ENCODE peak calls at places on chromosomes 1 and 21, in four cellular contexts. One of them, this sample, is unnamed.

GRCh38 chr1:91737650-91738049 is 148.3 kb downstream of the TGFBR3 start:
- DNase-seq in mammary epithelial cell: no peak
- DNase-seq in dorsolateral prefrontal cortex: no peak
- DNase-seq in CD4-positive, CD25-positive, alpha-beta regulatory T cell: no peak
- DNase-seq in this sample: no peak

GRCh38 chr21:28538987-28539622 is 453.6 kb downstream of the LTN1 start:
- DNase-seq in mammary epithelial cell: peak; percentile 69
- DNase-seq in dorsolateral prefrontal cortex: no peak
- DNase-seq in CD4-positive, CD25-positive, alpha-beta regulatory T cell: no peak
- DNase-seq in this sample: no peak

GRCh38 chr1:32933742-32934322 is 30.8 kb downstream of the RNF19B start:
- DNase-seq in CD4-positive, CD25-positive, alpha-beta regulatory T cell: no peak
- DNase-seq in dorsolateral prefrontal cortex: no peak
- DNase-seq in mammary epithelial cell: peak; percentile 80
- DNase-seq in this sample: peak; percentile 59

GRCh38 chr1:202207292-202207691 is 13.7 kb downstream of the LGR6 start:
- DNase-seq in mammary epithelial cell: peak; percentile 30
- DNase-seq in CD4-positive, CD25-positive, alpha-beta regulatory T cell: no peak
- DNase-seq in dorsolateral prefrontal cortex: no peak
- DNase-seq in this sample: no peak

GRCh38 chr1:21916447-21917240 is 20.5 kb downstream of the HSPG2 start:
- DNase-seq in dorsolateral prefrontal cortex: no peak
- DNase-seq in mammary epithelial cell: no peak
- DNase-seq in CD4-positive, CD25-positive, alpha-beta regulatory T cell: no peak
- DNase-seq in this sample: no peak

GRCh38 chr1:44827197-44828002 is 15.7 kb downstream of the PTCH2 start:
- DNase-seq in dorsolateral prefrontal cortex: peak; percentile 35
- DNase-seq in mammary epithelial cell: no peak
- DNase-seq in CD4-positive, CD25-positive, alpha-beta regulatory T cell: no peak
- DNase-seq in this sample: no peak

GRCh38 chr1:224879404-224879803 is 50.1 kb upstream of the DNAH14 start:
- DNase-seq in dorsolateral prefrontal cortex: no peak
- DNase-seq in CD4-positive, CD25-positive, alpha-beta regulatory T cell: no peak
- DNase-seq in mammary epithelial cell: peak; percentile 25
- DNase-seq in this sample: no peak

GRCh38 chr21:39022901-39023693 is 160.2 kb downstream of the PSMG1 start:
- DNase-seq in CD4-positive, CD25-positive, alpha-beta regulatory T cell: no peak
- DNase-seq in dorsolateral prefrontal cortex: no peak
- DNase-seq in mammary epithelial cell: no peak
- DNase-seq in this sample: peak; percentile 76

GRCh38 chr1:28064064-28064463 is 24.3 kb downstream of the EYA3 start:
- DNase-seq in dorsolateral prefrontal cortex: no peak
- DNase-seq in mammary epithelial cell: peak; percentile 47
- DNase-seq in CD4-positive, CD25-positive, alpha-beta regulatory T cell: no peak
- DNase-seq in this sample: no peak

GRCh38 chr1:89765774-89766173 is 55.1 kb upstream of the LRRC8D start:
- DNase-seq in mammary epithelial cell: no peak
- DNase-seq in dorsolateral prefrontal cortex: no peak
- DNase-seq in CD4-positive, CD25-positive, alpha-beta regulatory T cell: no peak
- DNase-seq in this sample: no peak

GRCh38 chr1:77643456-77643855 is 39.0 kb downstream of the ZZZ3 start:
- DNase-seq in CD4-positive, CD25-positive, alpha-beta regulatory T cell: no peak
- DNase-seq in mammary epithelial cell: no peak
- DNase-seq in dorsolateral prefrontal cortex: no peak
- DNase-seq in this sample: no peak

GRCh38 chr1:99808391-99809115 is 41.6 kb upstream of the AGL start:
- DNase-seq in dorsolateral prefrontal cortex: no peak
- DNase-seq in mammary epithelial cell: peak; percentile 81
- DNase-seq in CD4-positive, CD25-positive, alpha-beta regulatory T cell: peak; percentile 67
- DNase-seq in this sample: peak; percentile 71

GRCh38 chr1:201399352-201400126 is 415 bp upstream of the LAD1 start:
- DNase-seq in CD4-positive, CD25-positive, alpha-beta regulatory T cell: no peak
- DNase-seq in mammary epithelial cell: peak; percentile 85
- DNase-seq in dorsolateral prefrontal cortex: no peak
- DNase-seq in this sample: no peak

GRCh38 chr1:186424539-186424938 is 36.4 kb downstream of the PDC start:
- DNase-seq in mammary epithelial cell: no peak
- DNase-seq in CD4-positive, CD25-positive, alpha-beta regulatory T cell: no peak
- DNase-seq in dorsolateral prefrontal cortex: no peak
- DNase-seq in this sample: no peak

GRCh38 chr1:211698161-211699026 is 23.0 kb upstream of the NEK2 start:
- DNase-seq in mammary epithelial cell: peak; percentile 64
- DNase-seq in dorsolateral prefrontal cortex: peak; percentile 88
- DNase-seq in CD4-positive, CD25-positive, alpha-beta regulatory T cell: peak; percentile 70
- DNase-seq in this sample: peak; percentile 21

GRCh38 chr1:176203735-176204134 is 3.4 kb downstream of the COP1 start:
- DNase-seq in CD4-positive, CD25-positive, alpha-beta regulatory T cell: no peak
- DNase-seq in mammary epithelial cell: no peak
- DNase-seq in dorsolateral prefrontal cortex: no peak
- DNase-seq in this sample: no peak

GRCh38 chr1:48329489-48329888 is 107.0 kb downstream of the SLC5A9 start:
- DNase-seq in dorsolateral prefrontal cortex: no peak
- DNase-seq in mammary epithelial cell: no peak
- DNase-seq in CD4-positive, CD25-positive, alpha-beta regulatory T cell: no peak
- DNase-seq in this sample: no peak

GRCh38 chr1:152037920-152038658 is 1.3 kb upstream of the S100A11 start:
- DNase-seq in CD4-positive, CD25-positive, alpha-beta regulatory T cell: no peak
- DNase-seq in dorsolateral prefrontal cortex: no peak
- DNase-seq in mammary epithelial cell: no peak
- DNase-seq in this sample: no peak

GRCh38 chr1:33460947-33461629 is 11.4 kb upstream of the ZSCAN20 start:
- DNase-seq in dorsolateral prefrontal cortex: no peak
- DNase-seq in CD4-positive, CD25-positive, alpha-beta regulatory T cell: no peak
- DNase-seq in mammary epithelial cell: no peak
- DNase-seq in this sample: peak; percentile 53

GRCh38 chr1:117564227-117565082 is 41.4 kb upstream of the TENT5C start:
- DNase-seq in CD4-positive, CD25-positive, alpha-beta regulatory T cell: no peak
- DNase-seq in mammary epithelial cell: no peak
- DNase-seq in dorsolateral prefrontal cortex: no peak
- DNase-seq in this sample: no peak

GRCh38 chr21:42973309-42973990 is 912 bp upstream of the PKNOX1 start:
- DNase-seq in mammary epithelial cell: no peak
- DNase-seq in dorsolateral prefrontal cortex: no peak
- DNase-seq in CD4-positive, CD25-positive, alpha-beta regulatory T cell: no peak
- DNase-seq in this sample: peak; percentile 24

DNA sequence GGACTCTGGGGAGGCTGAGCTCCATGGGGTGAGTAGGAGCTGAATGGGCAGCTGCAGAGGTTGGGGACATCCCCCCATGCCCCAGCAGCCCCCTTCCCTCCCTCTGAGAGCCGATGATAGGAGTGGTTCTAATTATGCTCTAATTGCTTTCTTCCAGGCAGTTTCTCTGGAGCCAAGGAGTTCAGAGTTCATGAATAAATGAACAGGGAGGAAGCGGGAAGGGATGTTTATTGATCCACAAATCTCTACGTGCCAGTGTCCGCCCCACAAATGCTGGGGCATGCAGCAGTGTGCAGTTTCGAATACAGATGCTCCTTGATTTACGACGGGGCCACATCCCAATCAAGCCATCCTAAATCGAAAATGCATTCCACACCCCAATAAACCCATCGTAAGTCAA is 15.6 kb downstream of the NKAIN1 start:
- DNase-seq in dorsolateral prefrontal cortex: no peak
- DNase-seq in CD4-positive, CD25-positive, alpha-beta regulatory T cell: no peak
- DNase-seq in mammary epithelial cell: no peak
- DNase-seq in this sample: no peak
- H3K4me3 ChIP-seq in dorsolateral prefrontal cortex: no peak overlapping the region
- H3K4me3 ChIP-seq in CD4-positive, CD25-positive, alpha-beta regulatory T cell: no peak overlapping the region
- H3K4me3 ChIP-seq in mammary epithelial cell: no peak overlapping the region
- H3K4me3 ChIP-seq in this sample: no peak overlapping the region

GRCh38 chr1:223180803-223181321 is 37.8 kb upstream of the TLR5 start:
- DNase-seq in mammary epithelial cell: peak; percentile 76
- DNase-seq in dorsolateral prefrontal cortex: no peak
- DNase-seq in CD4-positive, CD25-positive, alpha-beta regulatory T cell: no peak
- DNase-seq in this sample: no peak
- H3K4me3 ChIP-seq in mammary epithelial cell: no peak overlapping the region
- H3K4me3 ChIP-seq in dorsolateral prefrontal cortex: no peak overlapping the region
- H3K4me3 ChIP-seq in CD4-positive, CD25-positive, alpha-beta regulatory T cell: no peak overlapping the region
- H3K4me3 ChIP-seq in this sample: no peak overlapping the region

GRCh38 chr1:234589064-234589765 is 20.8 kb downstream of the IRF2BP2 start:
- DNase-seq in CD4-positive, CD25-positive, alpha-beta regulatory T cell: no peak
- DNase-seq in mammary epithelial cell: peak; percentile 95
- DNase-seq in dorsolateral prefrontal cortex: no peak
- DNase-seq in this sample: no peak
- H3K4me3 ChIP-seq in CD4-positive, CD25-positive, alpha-beta regulatory T cell: no peak overlapping the region
- H3K4me3 ChIP-seq in mammary epithelial cell: no peak overlapping the region
- H3K4me3 ChIP-seq in dorsolateral prefrontal cortex: no peak overlapping the region
- H3K4me3 ChIP-seq in this sample: no peak overlapping the region

DNA sequence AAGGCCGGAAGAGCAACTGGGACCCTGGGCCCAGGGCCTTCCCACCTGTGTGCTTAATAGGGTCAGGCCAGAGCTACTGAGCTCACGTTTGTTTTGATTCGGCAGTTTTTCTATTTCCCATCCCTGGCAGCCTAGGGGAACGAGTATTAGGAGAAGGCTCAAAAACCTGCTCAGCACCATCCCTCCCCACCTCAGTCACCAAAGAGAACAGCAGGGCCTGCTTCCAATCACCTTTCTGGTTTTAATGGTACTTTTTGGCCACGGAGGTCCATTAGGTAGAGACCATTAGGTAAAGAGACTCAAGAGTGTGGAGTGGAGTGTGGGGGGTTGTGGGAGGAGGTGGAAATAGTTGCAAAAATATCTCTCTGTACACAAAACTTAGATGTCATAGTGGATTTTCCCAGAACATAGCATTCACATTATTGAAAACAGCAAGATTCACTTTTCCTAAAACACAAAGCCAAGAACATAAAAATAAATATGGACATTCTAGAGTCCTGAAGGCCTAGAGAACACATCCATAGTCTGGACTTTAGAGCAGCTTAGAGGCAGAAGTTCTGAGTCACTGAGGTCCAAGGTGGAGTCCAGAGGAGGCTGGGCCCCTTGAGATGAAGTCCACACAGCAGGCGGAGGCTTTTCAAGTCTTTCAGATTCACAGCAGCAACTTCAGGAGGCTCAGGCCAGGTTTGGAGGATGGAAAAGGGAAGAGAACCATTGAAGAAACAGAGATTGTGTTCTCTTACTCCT is 19.5 kb downstream of the NUAK2 start:
- DNase-seq in mammary epithelial cell: no peak
- DNase-seq in dorsolateral prefrontal cortex: no peak
- DNase-seq in CD4-positive, CD25-positive, alpha-beta regulatory T cell: no peak
- DNase-seq in this sample: no peak
- H3K4me3 ChIP-seq in mammary epithelial cell: no peak overlapping the region
- H3K4me3 ChIP-seq in dorsolateral prefrontal cortex: no peak overlapping the region
- H3K4me3 ChIP-seq in CD4-positive, CD25-positive, alpha-beta regulatory T cell: no peak overlapping the region
- H3K4me3 ChIP-seq in this sample: no peak overlapping the region

DNA sequence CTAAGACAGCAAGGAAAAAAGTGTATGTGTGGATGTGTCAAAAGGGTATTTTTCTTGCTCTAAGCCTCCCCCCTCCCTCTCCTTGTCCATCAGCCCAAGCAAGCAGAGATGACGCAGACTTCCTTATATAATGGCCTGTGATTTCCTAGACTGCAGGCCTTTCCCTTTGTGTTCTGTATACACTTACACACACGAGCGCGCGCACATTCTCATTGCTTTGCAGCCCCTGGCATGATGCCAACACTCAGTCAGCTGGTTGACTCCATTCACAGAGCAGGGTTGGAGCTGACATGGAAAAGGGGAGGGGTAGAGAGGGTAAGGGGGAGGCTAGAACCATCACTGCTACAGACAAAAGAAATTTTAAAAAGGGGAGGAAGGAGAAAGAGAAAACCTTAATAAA is 41.8 kb downstream of the GATAD2B start:
- DNase-seq in CD4-positive, CD25-positive, alpha-beta regulatory T cell: no peak
- DNase-seq in mammary epithelial cell: peak; percentile 77
- DNase-seq in dorsolateral prefrontal cortex: peak; percentile 90
- DNase-seq in this sample: peak; percentile 78
- H3K4me3 ChIP-seq in CD4-positive, CD25-positive, alpha-beta regulatory T cell: no peak overlapping the region
- H3K4me3 ChIP-seq in mammary epithelial cell: no peak overlapping the region
- H3K4me3 ChIP-seq in dorsolateral prefrontal cortex: peak overlapping the region; percentile 25
- H3K4me3 ChIP-seq in this sample: no peak overlapping the region

GRCh38 chr1:164754088-164754600 is 195.2 kb downstream of the PBX1 start:
- DNase-seq in mammary epithelial cell: no peak
- DNase-seq in dorsolateral prefrontal cortex: peak; percentile 56
- DNase-seq in CD4-positive, CD25-positive, alpha-beta regulatory T cell: no peak
- DNase-seq in this sample: peak; percentile 71
- H3K4me3 ChIP-seq in mammary epithelial cell: no peak overlapping the region
- H3K4me3 ChIP-seq in dorsolateral prefrontal cortex: peak overlapping the region; percentile 38
- H3K4me3 ChIP-seq in CD4-positive, CD25-positive, alpha-beta regulatory T cell: no peak overlapping the region
- H3K4me3 ChIP-seq in this sample: no peak overlapping the region

GRCh38 chr1:204751883-204752687 is 66.5 kb upstream of the LRRN2 start:
- DNase-seq in CD4-positive, CD25-positive, alpha-beta regulatory T cell: no peak
- DNase-seq in dorsolateral prefrontal cortex: no peak
- DNase-seq in mammary epithelial cell: peak; percentile 40
- DNase-seq in this sample: no peak
- H3K4me3 ChIP-seq in CD4-positive, CD25-positive, alpha-beta regulatory T cell: no peak overlapping the region
- H3K4me3 ChIP-seq in dorsolateral prefrontal cortex: no peak overlapping the region
- H3K4me3 ChIP-seq in mammary epithelial cell: peak overlapping the region; percentile 16
- H3K4me3 ChIP-seq in this sample: no peak overlapping the region

GRCh38 chr1:12046749-12047119 is 16.4 kb upstream of the TNFRSF8 start:
- DNase-seq in mammary epithelial cell: no peak
- DNase-seq in dorsolateral prefrontal cortex: no peak
- DNase-seq in CD4-positive, CD25-positive, alpha-beta regulatory T cell: no peak
- DNase-seq in this sample: no peak
- H3K4me3 ChIP-seq in mammary epithelial cell: no peak overlapping the region
- H3K4me3 ChIP-seq in dorsolateral prefrontal cortex: no peak overlapping the region
- H3K4me3 ChIP-seq in CD4-positive, CD25-positive, alpha-beta regulatory T cell: peak overlapping the region; percentile 66
- H3K4me3 ChIP-seq in this sample: no peak overlapping the region

DNA sequence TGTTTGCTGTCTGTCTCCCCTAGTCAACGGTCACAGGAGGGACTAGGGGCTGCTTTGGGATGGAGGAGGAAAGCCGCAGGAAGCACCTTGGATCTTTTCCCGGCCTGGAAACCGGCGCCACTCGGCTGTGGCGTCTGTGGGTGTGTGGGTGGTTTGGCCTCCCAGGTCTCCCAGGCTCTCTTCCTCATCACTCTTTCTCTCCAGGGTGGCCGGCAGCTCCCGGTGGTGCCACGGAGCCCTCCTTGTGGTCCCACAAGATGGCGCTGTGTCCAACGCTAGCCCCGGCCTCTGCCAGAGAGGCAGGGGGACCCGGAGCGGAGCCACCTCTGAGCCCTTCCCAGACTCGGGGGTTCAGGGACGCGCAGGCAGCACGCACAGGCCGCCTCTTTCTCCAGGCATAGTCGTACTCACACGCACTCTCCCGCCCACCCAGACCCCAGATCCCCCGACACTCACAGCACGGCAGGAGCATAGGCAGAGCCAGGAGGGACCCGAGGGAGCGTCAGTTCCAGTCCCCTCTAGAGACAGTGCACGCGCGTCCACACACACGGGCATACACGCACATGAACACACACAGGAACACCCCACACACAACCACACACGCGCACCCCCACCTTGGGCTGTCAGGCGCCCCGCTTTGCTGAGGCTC is 31.2 kb downstream of the CDCP2 start:
- DNase-seq in CD4-positive, CD25-positive, alpha-beta regulatory T cell: peak; percentile 45
- DNase-seq in mammary epithelial cell: peak; percentile 44
- DNase-seq in dorsolateral prefrontal cortex: peak; percentile 88
- DNase-seq in this sample: peak; percentile 89
- H3K4me3 ChIP-seq in CD4-positive, CD25-positive, alpha-beta regulatory T cell: no peak overlapping the region
- H3K4me3 ChIP-seq in mammary epithelial cell: peak overlapping the region; percentile 22
- H3K4me3 ChIP-seq in dorsolateral prefrontal cortex: peak overlapping the region; percentile 33
- H3K4me3 ChIP-seq in this sample: peak overlapping the region; percentile 3

GRCh38 chr1:6962390-6962955 is 177.2 kb downstream of the CAMTA1 start:
- DNase-seq in dorsolateral prefrontal cortex: no peak
- DNase-seq in CD4-positive, CD25-positive, alpha-beta regulatory T cell: peak; percentile 15
- DNase-seq in mammary epithelial cell: no peak
- DNase-seq in this sample: peak; percentile 48
- H3K4me3 ChIP-seq in dorsolateral prefrontal cortex: no peak overlapping the region
- H3K4me3 ChIP-seq in CD4-positive, CD25-positive, alpha-beta regulatory T cell: no peak overlapping the region
- H3K4me3 ChIP-seq in mammary epithelial cell: no peak overlapping the region
- H3K4me3 ChIP-seq in this sample: no peak overlapping the region

This sample was measured in uterus.